ENCODE peak calls at places on chromosomes 3 and 15, in nine cellular contexts. R is lower lobe of right lung, M is mesenchymal stem cell, Q is heart right ventricle, D is SK-N-SH, Y is stomach, L is lower leg skin, G is HL-60, I is bronchial epithelial cell. F is an unnamed sample.
A peak's percentile ranks its signal among the peaks of the same experiment; 100 is the strongest.

GRCh38 chr3:192171213-192171612 is 556.1 kb downstream of the FGF12 start:
- DNase-seq in R (no peak), M (no peak), Q (no peak), D (no peak), Y (no peak), L (no peak), G (no peak), I (peak; percentile 19), F (no peak)

GRCh38 chr15:68672781-68673205 is 94.0 kb downstream of the CORO2B start:
- DNase-seq in R (no peak), M (no peak), Q (no peak), D (no peak), Y (no peak), L (no peak), G (no peak), I (no peak), F (peak; percentile 42)

GRCh38 chr3:113008117-113008516 is 17.3 kb downstream of the GTPBP8 start:
- DNase-seq in R (no peak), M (no peak), Q (no peak), D (no peak), Y (no peak), L (no peak), G (no peak), I (no peak), F (no peak)

GRCh38 chr3:125207949-125208568 is 4.5 kb downstream of the SLC12A8 start:
- DNase-seq in R (no peak), M (no peak), Q (no peak), D (no peak), Y (no peak), L (no peak), G (no peak), I (peak; percentile 40), F (peak; percentile 37)

GRCh38 chr15:67461735-67462134 is 59.2 kb upstream of the C15orf61 start:
- DNase-seq in R (no peak), M (no peak), Q (no peak), D (no peak), Y (no peak), L (no peak), G (no peak), I (no peak), F (no peak)

GRCh38 chr3:109081746-109082510 is 36.0 kb downstream of the MORC1 start:
- DNase-seq in R (no peak), M (peak; percentile 82), Q (no peak), D (peak; percentile 34), Y (peak; percentile 30), L (no peak), G (peak; percentile 14), I (peak; percentile 53), F (peak; percentile 34)

GRCh38 chr3:1710663-1711062 is 388.0 kb upstream of the CNTN4 start:
- DNase-seq in R (no peak), M (no peak), Q (no peak), D (no peak), Y (no peak), L (no peak), G (no peak), I (no peak), F (no peak)

GRCh38 chr3:33430571-33430970 is 9.6 kb downstream of the UBP1 start:
- DNase-seq in R (no peak), M (no peak), Q (no peak), D (no peak), Y (no peak), L (no peak), G (no peak), I (no peak), F (no peak)

GRCh38 chr15:59035157-59035556 is 47.7 kb downstream of the RNF111 start:
- DNase-seq in R (no peak), M (no peak), Q (no peak), D (no peak), Y (no peak), L (no peak), G (no peak), I (no peak), F (no peak)

GRCh38 chr3:158668506-158668905 is 3.9 kb downstream of the LXN start:
- DNase-seq in R (no peak), M (no peak), Q (no peak), D (no peak), Y (no peak), L (no peak), G (no peak), I (no peak), F (no peak)

GRCh38 chr15:68997050-68997449 is 17.4 kb upstream of the NOX5 start:
- DNase-seq in R (no peak), M (no peak), Q (no peak), D (no peak), Y (no peak), L (no peak), G (no peak), I (no peak), F (no peak)

GRCh38 chr3:15299036-15299435 is 33.4 kb downstream of the SH3BP5 start:
- DNase-seq in R (no peak), M (no peak), Q (no peak), D (no peak), Y (no peak), L (no peak), G (no peak), I (no peak), F (no peak)

GRCh38 chr15:83890584-83890983 is 236.7 kb downstream of the ADAMTSL3 start:
- DNase-seq in R (no peak), M (no peak), Q (no peak), D (no peak), Y (no peak), L (no peak), G (no peak), I (peak; percentile 36), F (no peak)

DNA sequence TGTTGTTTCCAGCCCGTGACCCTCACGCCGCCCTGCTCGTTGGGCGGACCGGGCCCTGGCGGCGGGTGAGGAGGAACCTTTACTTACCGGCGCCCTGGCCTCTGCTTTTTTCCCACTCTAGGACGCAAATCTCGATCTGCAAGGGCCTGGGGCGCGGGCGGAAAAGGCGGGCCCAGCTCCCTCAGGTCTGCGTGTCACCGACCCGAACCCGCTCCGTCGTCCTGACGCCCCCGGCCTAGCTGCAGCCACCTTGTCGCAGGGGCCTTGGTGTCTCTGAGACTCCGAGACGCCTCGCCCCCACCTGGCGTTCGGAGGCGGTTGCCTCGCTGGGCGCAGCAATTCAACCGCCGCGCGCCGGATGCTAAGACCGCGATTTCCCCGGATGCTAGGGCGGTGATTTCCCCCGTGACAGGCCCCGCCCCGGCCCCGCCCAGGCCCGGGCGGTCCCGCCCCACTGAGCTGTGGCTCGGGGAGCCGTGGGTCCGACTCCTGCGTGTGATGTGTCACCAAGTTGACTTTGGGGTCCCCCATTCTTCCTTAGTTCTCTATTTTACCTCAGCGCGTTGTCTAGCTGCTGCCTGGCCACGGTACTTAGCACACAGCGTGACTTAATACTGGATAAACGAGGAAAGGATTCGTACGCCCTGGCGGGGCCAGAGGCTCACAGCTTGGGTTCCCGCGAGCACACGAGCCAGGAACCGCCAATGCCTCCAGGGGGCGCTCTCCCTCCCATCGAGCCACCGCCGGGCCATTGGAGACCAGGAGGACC is at the start of gene RPL39L:
- DNase-seq in R (peak; percentile 87), M (peak; percentile 86), Q (peak; percentile 85), D (peak; percentile 96), Y (peak; percentile 81), L (peak; percentile 77), G (peak; percentile 75), I (peak; percentile 72), F (peak; percentile 80)
- H3K4me3 ChIP-seq in R (peak within 1 kb of the TSS; percentile 58), M (peak within 1 kb of the TSS; percentile 83), Q (peak within 1 kb of the TSS; percentile 40), D (peak within 1 kb of the TSS; percentile 92), Y (peak within 1 kb of the TSS; percentile 58), L (peak within 1 kb of the TSS; percentile 40), G (peak within 1 kb of the TSS; percentile 52), I (peak within 1 kb of the TSS; percentile 58), F (peak within 1 kb of the TSS; percentile 61)

GRCh38 chr3:126349611-126350501 is 7.4 kb downstream of the KLF15 start:
- DNase-seq in R (peak; percentile 31), M (no peak), Q (no peak), D (no peak), Y (peak; percentile 20), L (no peak), G (no peak), I (no peak), F (no peak)

GRCh38 chr3:126351086-126351770 is 6.0 kb downstream of the KLF15 start:
- DNase-seq in R (peak; percentile 30), M (no peak), Q (no peak), D (no peak), Y (no peak), L (no peak), G (no peak), I (no peak), F (no peak)

GRCh38 chr3:126351771-126352475 is 5.3 kb downstream of the KLF15 start:
- DNase-seq in R (peak; percentile 44), M (no peak), Q (no peak), D (no peak), Y (no peak), L (no peak), G (no peak), I (no peak), F (no peak)

GRCh38 chr3:126349071-126349470 is 8.1 kb downstream of the KLF15 start:
- DNase-seq in R (peak; percentile 39), M (no peak), Q (no peak), D (no peak), Y (peak; percentile 18), L (no peak), G (no peak), I (no peak), F (no peak)

GRCh38 chr3:126350502-126351085 is 6.6 kb downstream of the KLF15 start:
- DNase-seq in R (peak; percentile 38), M (no peak), Q (no peak), D (no peak), Y (no peak), L (no peak), G (no peak), I (no peak), F (no peak)
- H3K4me3 ChIP-seq in R (peak overlapping the region; percentile 3), M (no peak overlapping the region), Q (no peak overlapping the region), D (no peak overlapping the region), Y (no peak overlapping the region), L (no peak overlapping the region), G (no peak overlapping the region), I (no peak overlapping the region), F (no peak overlapping the region)

GRCh38 chr15:90420488-90420850 is 32.4 kb downstream of the IQGAP1 start:
- DNase-seq in R (no peak), M (no peak), Q (no peak), D (no peak), Y (no peak), L (no peak), G (no peak), I (no peak), F (no peak)
- H3K4me3 ChIP-seq in R (no peak overlapping the region), M (peak overlapping the region; percentile 58), Q (no peak overlapping the region), D (peak overlapping the region; percentile 51), Y (no peak overlapping the region), L (no peak overlapping the region), G (no peak overlapping the region), I (no peak overlapping the region), F (peak overlapping the region; percentile 3)

DNA sequence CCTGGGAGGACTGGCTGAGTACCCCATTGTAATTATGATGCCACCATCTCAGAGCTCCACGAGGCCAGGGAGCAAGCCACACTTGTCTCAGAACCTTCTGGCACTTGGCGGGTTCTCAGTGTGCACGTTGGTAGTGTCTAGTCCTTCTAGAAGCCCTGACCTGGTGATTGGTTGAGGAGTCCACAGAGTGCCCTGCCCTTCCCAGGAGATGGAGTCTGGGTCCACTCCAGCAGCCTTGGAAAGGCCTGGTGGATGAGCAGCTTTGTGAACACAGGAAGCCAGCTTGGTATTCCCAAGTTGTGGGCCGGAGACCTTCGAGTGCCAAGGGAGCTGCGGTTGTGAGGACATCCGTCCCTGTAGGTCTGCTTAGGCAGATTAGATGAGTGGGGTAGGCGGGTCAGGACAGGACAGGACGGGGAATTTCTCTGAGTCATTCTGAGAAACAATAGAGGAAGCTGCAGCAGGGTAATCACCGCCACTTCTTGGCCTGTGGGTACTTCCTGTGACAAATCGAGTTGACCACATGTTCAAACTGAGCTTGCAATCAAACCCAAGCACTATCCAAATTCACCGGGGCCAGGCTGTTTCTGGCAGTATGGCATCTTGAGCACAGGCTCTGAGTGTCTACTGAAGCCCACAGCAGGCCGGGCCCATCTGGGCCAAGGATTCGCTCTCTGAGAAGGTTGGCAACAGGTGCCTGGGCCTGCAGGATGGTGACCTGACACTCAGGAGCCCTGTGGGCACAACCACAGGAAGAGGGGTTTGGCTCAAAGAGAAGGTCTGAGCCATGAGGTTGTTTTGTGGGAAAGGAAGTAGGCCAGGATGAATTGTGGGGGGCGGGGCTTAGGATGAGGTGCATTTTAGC is 71.5 kb upstream of the PLXNA1 start:
- DNase-seq in R (peak; percentile 66), M (peak; percentile 90), Q (no peak), D (no peak), Y (peak; percentile 37), L (peak; percentile 76), G (peak; percentile 87), I (peak; percentile 99), F (peak; percentile 99)
- H3K4me3 ChIP-seq in R (no peak overlapping the region), M (no peak overlapping the region), Q (no peak overlapping the region), D (no peak overlapping the region), Y (no peak overlapping the region), L (no peak overlapping the region), G (no peak overlapping the region), I (no peak overlapping the region), F (no peak overlapping the region)

F was measured in MG63.